ENCODE peak calls at places on chromosomes 11 and 22, in nine cellular contexts. A, P, I, S, U, F, E, T and C are unnamed samples.
A peak's percentile ranks its signal among the peaks of the same experiment; 100 is the strongest.

GRCh38 chr11:121250843-121251242 is 41.7 kb upstream of the SC5D start:
- DNase-seq in A (no peak), P (no peak), I (no peak), S (no peak), U (no peak), F (no peak), E (no peak), T (no peak), C (no peak)

GRCh38 chr11:20364412-20364792 is 888 bp downstream of the HTATIP2 start:
- DNase-seq in A (no peak), P (no peak), I (no peak), S (peak; percentile 9), U (no peak), F (no peak), E (no peak), T (peak; percentile 43), C (no peak)

GRCh38 chr11:4071828-4072421 is 22.7 kb upstream of the RRM1 start:
- DNase-seq in A (no peak), P (no peak), I (no peak), S (peak; percentile 13), U (no peak), F (no peak), E (no peak), T (no peak), C (no peak)

GRCh38 chr11:46246514-46246913 is 30.9 kb upstream of the CREB3L1 start:
- DNase-seq in A (no peak), P (no peak), I (no peak), S (no peak), U (no peak), F (no peak), E (peak; percentile 47), T (no peak), C (no peak)

GRCh38 chr11:124788521-124788920 is 11.7 kb downstream of the MSANTD2 start:
- DNase-seq in A (no peak), P (no peak), I (no peak), S (no peak), U (no peak), F (no peak), E (peak; percentile 26), T (no peak), C (no peak)

GRCh38 chr11:126339866-126340434 is 15.5 kb upstream of the ST3GAL4 start:
- DNase-seq in A (peak; percentile 79), P (no peak), I (no peak), S (no peak), U (no peak), F (no peak), E (peak; percentile 62), T (no peak), C (peak; percentile 66)

GRCh38 chr11:86116386-86116726 is 47.5 kb upstream of the PICALM start:
- DNase-seq in A (no peak), P (peak; percentile 87), I (no peak), S (no peak), U (no peak), F (peak; percentile 49), E (peak; percentile 98), T (no peak), C (no peak)

GRCh38 chr11:35483131-35483800 is 42.1 kb downstream of the PAMR1 start:
- DNase-seq in A (no peak), P (peak; percentile 42), I (no peak), S (no peak), U (no peak), F (no peak), E (peak; percentile 79), T (no peak), C (no peak)

GRCh38 chr11:133343951-133344350 is 188.3 kb downstream of the OPCML start:
- DNase-seq in A (no peak), P (no peak), I (no peak), S (peak; percentile 44), U (no peak), F (no peak), E (no peak), T (no peak), C (no peak)

GRCh38 chr11:36361901-36362391 is 65.9 kb downstream of the PRR5L start:
- DNase-seq in A (no peak), P (peak; percentile 92), I (no peak), S (no peak), U (no peak), F (peak; percentile 68), E (peak; percentile 85), T (no peak), C (no peak)

GRCh38 chr11:66749091-66749490 is 20.1 kb upstream of the SPTBN2 start:
- DNase-seq in A (no peak), P (no peak), I (no peak), S (no peak), U (no peak), F (no peak), E (no peak), T (no peak), C (no peak)

GRCh38 chr11:119727523-119728081 is 1.4 kb downstream of the NECTIN1 start:
- DNase-seq in A (peak; percentile 44), P (no peak), I (no peak), S (no peak), U (no peak), F (no peak), E (no peak), T (peak; percentile 21), C (peak; percentile 59)

GRCh38 chr11:41845066-41845465 is 385.6 kb upstream of the LRRC4C start:
- DNase-seq in A (no peak), P (no peak), I (no peak), S (no peak), U (no peak), F (no peak), E (no peak), T (no peak), C (no peak)

GRCh38 chr22:36761553-36762240 is 14.2 kb downstream of the IFT27 start:
- DNase-seq in A (no peak), P (no peak), I (no peak), S (no peak), U (no peak), F (no peak), E (no peak), T (no peak), C (no peak)

GRCh38 chr11:65899356-65900124 is 648 bp downstream of the FOSL1 start:
- DNase-seq in A (peak; percentile 62), P (no peak), I (peak; percentile 63), S (no peak), U (no peak), F (peak; percentile 84), E (peak; percentile 81), T (no peak), C (peak; percentile 67)

GRCh38 chr11:16968196-16968595 is 46.0 kb downstream of the PLEKHA7 start:
- DNase-seq in A (no peak), P (no peak), I (no peak), S (no peak), U (no peak), F (no peak), E (no peak), T (no peak), C (no peak)

GRCh38 chr11:102869354-102869753 is 5.4 kb downstream of the MMP12 start:
- DNase-seq in A (no peak), P (no peak), I (no peak), S (no peak), U (no peak), F (no peak), E (no peak), T (no peak), C (no peak)